ENCODE peak calls at places on chromosomes 13 and 19, in eight cellular contexts. S is MV-4-11, G is AML-193, Z is epithelial cell of esophagus, X is uterus, N is hypothalamus, K is DMS153, C is esophagus squamous epithelium. U is an unnamed sample.

GRCh38 chr13:21638319-21639282 is 32.3 kb upstream of the FGF9 start:
- DNase-seq in N (peak; percentile 6), C (no peak), G (peak; percentile 21), Z (peak; percentile 86), S (peak; percentile 71), X (peak; percentile 18), K (no peak), U (no peak)

GRCh38 chr19:17475541-17476115 is 5.3 kb downstream of the SLC27A1 start:
- DNase-seq in C (no peak), G (no peak), N (peak; percentile 89), X (no peak), K (no peak), S (peak; percentile 90), Z (peak; percentile 25), U (peak; percentile 94)

GRCh38 chr19:55616395-55616875 is 7.9 kb downstream of the ZNF784 start:
- DNase-seq in K (no peak), S (no peak), N (no peak), G (no peak), Z (no peak), X (no peak), C (no peak), U (no peak)

GRCh38 chr19:13846533-13847032 is 30.4 kb upstream of the NANOS3 start:
- DNase-seq in K (peak; percentile 91), X (peak; percentile 80), Z (peak; percentile 79), C (peak; percentile 57), N (peak; percentile 50), G (peak; percentile 81), S (peak; percentile 96), U (no peak)

GRCh38 chr19:38730731-38731589 is 13.3 kb downstream of the CAPN12 start:
- DNase-seq in Z (no peak), C (no peak), K (no peak), X (peak; percentile 27), N (no peak), G (no peak), S (no peak), U (no peak)

GRCh38 chr19:39341122-39341719 is 1.0 kb upstream of the SAMD4B start:
- DNase-seq in G (peak; percentile 21), S (peak; percentile 56), C (no peak), K (no peak), N (no peak), X (peak; percentile 43), Z (no peak), U (no peak)

GRCh38 chr19:38932425-38933179 is 1.9 kb downstream of the MRPS12 start:
- DNase-seq in G (peak; percentile 32), S (peak; percentile 56), X (no peak), C (no peak), Z (peak; percentile 49), K (no peak), N (no peak), U (no peak)

GRCh38 chr13:48562296-48563066 is 29.6 kb upstream of the RCBTB2 start:
- DNase-seq in N (no peak), C (no peak), K (no peak), Z (peak; percentile 18), X (no peak), S (peak; percentile 85), G (peak; percentile 56), U (no peak)

GRCh38 chr19:12721656-12722565 is 1.8 kb downstream of the TNPO2 start:
- DNase-seq in K (no peak), S (no peak), Z (peak; percentile 63), N (peak; percentile 60), G (no peak), C (no peak), X (peak; percentile 70), U (peak; percentile 60)

GRCh38 chr13:30047154-30047874 is 196.9 kb upstream of the UBL3 start:
- DNase-seq in Z (no peak), G (no peak), X (no peak), N (no peak), K (no peak), C (no peak), S (peak; percentile 68), U (no peak)

GRCh38 chr13:110448677-110449076 is 112.8 kb downstream of the RAB20 start:
- DNase-seq in X (no peak), Z (no peak), K (no peak), G (no peak), N (no peak), S (no peak), C (no peak), U (no peak)

GRCh38 chr19:23762884-23763711 is 4.4 kb upstream of the ZNF681 start:
- DNase-seq in X (peak; percentile 75), G (peak; percentile 64), Z (peak; percentile 79), N (peak; percentile 81), C (peak; percentile 19), K (peak; percentile 80), S (no peak), U (peak; percentile 68)

GRCh38 chr19:1113986-1114483 is 10.2 kb downstream of the GPX4 start:
- DNase-seq in S (no peak), X (no peak), N (no peak), C (no peak), Z (no peak), K (no peak), G (no peak), U (no peak)

GRCh38 chr19:58586131-58586765 is 13.1 kb upstream of the MZF1 start:
- DNase-seq in N (no peak), Z (no peak), X (no peak), C (no peak), S (no peak), K (no peak), G (no peak), U (no peak)

GRCh38 chr13:102817907-102818306 is 19.0 kb downstream of the BIVM start:
- DNase-seq in S (no peak), K (no peak), X (no peak), G (no peak), Z (no peak), C (no peak), N (no peak), U (no peak)

GRCh38 chr13:76823969-76824368 is 62.2 kb downstream of the KCTD12 start:
- DNase-seq in K (no peak), G (no peak), C (no peak), X (no peak), S (no peak), N (no peak), Z (no peak), U (no peak)

GRCh38 chr19:43467276-43467675 is 1.9 kb upstream of the LYPD3 start:
- DNase-seq in X (no peak), K (no peak), G (no peak), C (no peak), N (no peak), Z (no peak), S (no peak), U (no peak)

GRCh38 chr19:2770055-2771013 is 12.7 kb downstream of the SGTA start:
- DNase-seq in Z (no peak), K (no peak), N (peak; percentile 38), G (no peak), S (peak; percentile 61), X (no peak), C (no peak), U (no peak)

GRCh38 chr19:51372649-51373504 is at the start of gene NKG7:
- DNase-seq in K (no peak), Z (no peak), C (no peak), G (peak; percentile 75), X (no peak), N (no peak), S (peak; percentile 99), U (no peak)

GRCh38 chr19:55228015-55228391 is 560 bp downstream of the TMEM86B start:
- DNase-seq in G (no peak), N (no peak), C (no peak), S (no peak), Z (no peak), K (no peak), X (no peak), U (no peak)

GRCh38 chr13:60158321-60158801 is 5.4 kb downstream of the DIAPH3 start:
- DNase-seq in X (no peak), K (no peak), Z (no peak), C (no peak), S (no peak), G (no peak), N (no peak), U (no peak)

GRCh38 chr19:33434886-33435705 is 61.6 kb downstream of the CEBPG start:
- DNase-seq in X (no peak), C (no peak), G (no peak), N (no peak), Z (peak; percentile 8), K (no peak), S (peak; percentile 29), U (no peak)

GRCh38 chr13:89755729-89756492 is 1591.6 kb upstream of the MIR17HG start:
- DNase-seq in Z (no peak), G (peak; percentile 69), K (no peak), S (peak; percentile 92), N (no peak), C (no peak), X (no peak), U (no peak)

GRCh38 chr13:99867535-99868271 is 103.9 kb downstream of the ZIC5 start:
- DNase-seq in C (no peak), Z (no peak), N (no peak), S (no peak), G (no peak), X (no peak), K (no peak), U (no peak)

GRCh38 chr19:43620061-43621001 is 902 bp upstream of the ZNF428 start:
- DNase-seq in C (no peak), S (peak; percentile 23), X (no peak), G (no peak), Z (no peak), K (no peak), N (no peak), U (no peak)

GRCh38 chr19:383922-384800 is 24.8 kb downstream of the C2CD4C start:
- DNase-seq in G (no peak), N (peak; percentile 43), X (no peak), C (no peak), Z (no peak), K (no peak), S (peak; percentile 60), U (no peak)

GRCh38 chr13:102401305-102401704 is 543 bp downstream of the FGF14 start:
- DNase-seq in G (no peak), X (no peak), S (no peak), K (no peak), Z (peak; percentile 50), C (no peak), N (no peak), U (no peak)

GRCh38 chr13:19959831-19960672 is 1.5 kb downstream of the ZMYM2 start:
- DNase-seq in Z (peak; percentile 93), S (peak; percentile 91), N (peak; percentile 78), K (peak; percentile 90), X (peak; percentile 82), C (peak; percentile 73), G (peak; percentile 98), U (peak; percentile 92)

GRCh38 chr19:18291590-18292459 is 10.4 kb upstream of the JUND start:
- DNase-seq in N (peak; percentile 74), Z (peak; percentile 39), X (peak; percentile 96), S (peak; percentile 95), G (peak; percentile 77), C (peak; percentile 52), K (peak; percentile 30), U (peak; percentile 75)

GRCh38 chr13:21465710-21466160 is 6.6 kb upstream of the ZDHHC20 start:
- DNase-seq in G (no peak), K (peak; percentile 73), Z (no peak), X (no peak), C (no peak), N (no peak), S (no peak), U (no peak)

GRCh38 chr13:47004552-47004951 is 107.7 kb upstream of the HTR2A start:
- DNase-seq in Z (peak; percentile 45), K (no peak), C (no peak), S (no peak), G (no peak), X (no peak), N (no peak), U (no peak)

GRCh38 chr19:16160445-16160942 is 12.8 kb downstream of the CIB3 start:
- DNase-seq in K (no peak), C (no peak), Z (no peak), S (no peak), N (no peak), X (no peak), G (no peak), U (no peak)

U was measured in putamen.